ENCODE peak calls at places on chromosomes 11 and 22, in four cellular contexts. S, R, F and B are unnamed samples.

GRCh38 chr11:5102246-5102645 is 32.9 kb downstream of the OR52E1 start:
- DNase-seq in S (no peak), R (no peak), F (no peak), B (no peak)

GRCh38 chr11:107591446-107592236 is 694 bp downstream of the ELMOD1 start:
- DNase-seq in S (no peak), R (no peak), F (peak; percentile 15), B (peak; percentile 21)

GRCh38 chr11:111308140-111308539 is 9.8 kb downstream of the POU2AF3 start:
- DNase-seq in S (peak; percentile 58), R (peak; percentile 39), F (no peak), B (no peak)

GRCh38 chr11:111370270-111370901 is 8.7 kb downstream of the POU2AF1 start:
- DNase-seq in S (no peak), R (no peak), F (no peak), B (no peak)

GRCh38 chr11:9206496-9206895 is 58.7 kb downstream of the DENND5A start:
- DNase-seq in S (no peak), R (peak; percentile 78), F (peak; percentile 80), B (no peak)

GRCh38 chr22:38700271-38700788 is 413 bp downstream of the JOSD1 start:
- DNase-seq in S (no peak), R (no peak), F (peak; percentile 49), B (no peak)

GRCh38 chr22:49866646-49867045 is 13.0 kb downstream of the ZBED4 start:
- DNase-seq in S (no peak), R (no peak), F (no peak), B (no peak)

GRCh38 chr11:36460220-36460619 is 49.9 kb downstream of the TRAF6 start:
- DNase-seq in S (no peak), R (no peak), F (no peak), B (no peak)

GRCh38 chr11:71451596-71452353 is 1.2 kb upstream of the NADSYN1 start:
- DNase-seq in S (no peak), R (no peak), F (no peak), B (no peak)

GRCh38 chr11:110522456-110522855 is 92.7 kb downstream of the FDX1 start:
- DNase-seq in S (no peak), R (no peak), F (no peak), B (no peak)

GRCh38 chr11:69241075-69241740 is 52.7 kb upstream of the MYEOV start:
- DNase-seq in S (no peak), R (no peak), F (no peak), B (no peak)

GRCh38 chr11:12602421-12602820 is 71.8 kb upstream of the TEAD1 start:
- DNase-seq in S (no peak), R (no peak), F (peak; percentile 14), B (no peak)

GRCh38 chr11:69670158-69670845 is 4.9 kb downstream of the LTO1 start:
- DNase-seq in S (peak; percentile 87), R (peak; percentile 84), F (peak; percentile 92), B (peak; percentile 29)

GRCh38 chr11:1750481-1750839 is at the start of gene IFITM10:
- DNase-seq in S (no peak), R (no peak), F (peak; percentile 65), B (no peak)